ENCODE peak calls at places on chromosomes 1 and 21, in nine cellular contexts. U is activated T-helper 1 cell treated with anti-CD3 and anti-CD28 coated beads, Interleukin-2, amount 50 U/mL, for 16 hours; W is K562; R is NCI-H1105; P is kidney; X is lower lobe of right lung; H is fibroblast of villous mesenchyme; A is GM12865; F is activated CD4-positive, CD25-positive, alpha-beta regulatory T cell treated with anti-CD3 and anti-CD28 coated beads, Interleukin-2, amount 50 U/mL, for 72 hours. G is an unnamed sample.

GRCh38 chr1:81209471-81209870 is 591.3 kb upstream of the ADGRL2 start:
- DNase-seq in U (no peak), W (no peak), R (no peak), P (no peak), X (no peak), H (no peak), A (no peak), F (no peak), G (no peak)

GRCh38 chr1:210371916-210372315 is 43.2 kb downstream of the HHAT start:
- DNase-seq in U (no peak), W (no peak), R (no peak), P (no peak), X (no peak), H (no peak), A (no peak), F (no peak), G (no peak)

GRCh38 chr1:167109125-167109524 is 15.2 kb downstream of the STYXL2 start:
- DNase-seq in U (no peak), W (no peak), R (no peak), P (no peak), X (no peak), H (no peak), A (peak), F (no peak), G (no peak)

GRCh38 chr1:147545133-147545532 is 3.8 kb downstream of the BCL9 start:
- DNase-seq in U (peak), W (no peak), R (no peak), P (peak), X (peak), H (no peak), A (peak), F (peak), G (no peak)

GRCh38 chr21:43321611-43322010 is 105.3 kb downstream of the SIK1 start:
- DNase-seq in U (no peak), W (no peak), R (no peak), P (no peak), X (no peak), H (no peak), A (no peak), F (no peak), G (no peak)

GRCh38 chr21:14097881-14098499 is 112.8 kb downstream of the LIPI start:
- DNase-seq in U (no peak), W (no peak), R (no peak), P (no peak), X (no peak), H (no peak), A (no peak), F (no peak), G (no peak)

GRCh38 chr1:160800645-160801408 is 4.9 kb downstream of the LY9 start:
- DNase-seq in U (no peak), W (no peak), R (no peak), P (no peak), X (no peak), H (no peak), A (peak), F (no peak), G (no peak)

GRCh38 chr1:42831273-42831672 is 14.1 kb upstream of the SVBP start:
- DNase-seq in U (no peak), W (peak), R (no peak), P (no peak), X (no peak), H (no peak), A (no peak), F (no peak), G (no peak)

GRCh38 chr21:26506951-26507350 is 66.1 kb downstream of the CYYR1 start:
- DNase-seq in U (no peak), W (no peak), R (no peak), P (no peak), X (no peak), H (peak), A (no peak), F (no peak), G (no peak)

GRCh38 chr1:36327421-36328087 is 4.1 kb upstream of the EVA1B start:
- DNase-seq in U (no peak), W (no peak), R (no peak), P (peak), X (no peak), H (peak), A (no peak), F (no peak), G (no peak)

GRCh38 chr1:86068126-86068805 is 88.3 kb downstream of the COL24A1 start:
- DNase-seq in U (no peak), W (no peak), R (no peak), P (no peak), X (no peak), H (no peak), A (no peak), F (no peak), G (no peak)

GRCh38 chr1:199336745-199337640 is 690.5 kb upstream of the NR5A2 start:
- DNase-seq in U (no peak), W (no peak), R (no peak), P (no peak), X (no peak), H (no peak), A (peak), F (no peak), G (no peak)

GRCh38 chr1:15173863-15174614 is 20.5 kb downstream of the TMEM51 start:
- DNase-seq in U (no peak), W (no peak), R (no peak), P (no peak), X (no peak), H (peak), A (no peak), F (no peak), G (no peak)

GRCh38 chr1:12546771-12547585 is 71.0 kb downstream of the DHRS3 start:
- DNase-seq in U (no peak), W (peak), R (no peak), P (no peak), X (peak), H (no peak), A (no peak), F (no peak), G (no peak)

GRCh38 chr1:11749203-11749689 is 12.7 kb upstream of the C1orf167 start:
- DNase-seq in U (no peak), W (peak), R (peak), P (no peak), X (peak), H (peak), A (peak), F (peak), G (no peak)

GRCh38 chr1:84892657-84893618 is at the start of gene LPAR3:
- DNase-seq in U (no peak), W (no peak), R (peak), P (peak), X (peak), H (peak), A (no peak), F (no peak), G (no peak)

GRCh38 chr1:10020668-10021067 is 12.1 kb upstream of the UBE4B start:
- DNase-seq in U (no peak), W (no peak), R (no peak), P (peak), X (no peak), H (no peak), A (no peak), F (no peak), G (no peak)

GRCh38 chr1:180440335-180440734 is 62.0 kb downstream of the ACBD6 start:
- DNase-seq in U (no peak), W (no peak), R (no peak), P (no peak), X (no peak), H (no peak), A (no peak), F (no peak), G (no peak)

GRCh38 chr21:22842875-22843274 is 1844.7 kb downstream of the NCAM2 start:
- DNase-seq in U (no peak), W (no peak), R (peak), P (no peak), X (no peak), H (no peak), A (no peak), F (no peak), G (no peak)

GRCh38 chr1:51214615-51215131 is 21.4 kb upstream of the RNF11 start:
- DNase-seq in U (no peak), W (no peak), R (no peak), P (no peak), X (no peak), H (peak), A (peak), F (no peak), G (no peak)

GRCh38 chr1:36157115-36157903 is 1.3 kb downstream of the MAP7D1 start:
- DNase-seq in U (no peak), W (peak), R (no peak), P (no peak), X (no peak), H (peak), A (no peak), F (no peak), G (no peak)

GRCh38 chr1:207049974-207050391 is 1.0 kb downstream of the YOD1 start:
- DNase-seq in U (no peak), W (peak), R (peak), P (no peak), X (no peak), H (peak), A (peak), F (no peak), G (no peak)

GRCh38 chr1:162145280-162145965 is 75.9 kb downstream of the NOS1AP start:
- DNase-seq in U (no peak), W (no peak), R (no peak), P (no peak), X (no peak), H (no peak), A (no peak), F (no peak), G (no peak)

GRCh38 chr1:9873992-9874391 is 36.1 kb downstream of the CTNNBIP1 start:
- DNase-seq in U (no peak), W (no peak), R (no peak), P (no peak), X (no peak), H (no peak), A (no peak), F (no peak), G (no peak)

GRCh38 chr1:84143796-84144565 is at the start of gene PRKACB:
- DNase-seq in U (no peak), W (no peak), R (no peak), P (no peak), X (no peak), H (peak), A (peak), F (no peak), G (no peak)

GRCh38 chr1:178633068-178633467 is 92.0 kb upstream of the RALGPS2 start:
- DNase-seq in U (no peak), W (no peak), R (no peak), P (no peak), X (no peak), H (no peak), A (no peak), F (no peak), G (no peak)

GRCh38 chr1:224106568-224107281 is 7.2 kb upstream of the FBXO28 start:
- DNase-seq in U (no peak), W (peak), R (no peak), P (no peak), X (no peak), H (peak), A (peak), F (no peak), G (no peak)

GRCh38 chr1:77889240-77889637 is 815 bp downstream of the NEXN start:
- DNase-seq in U (no peak), W (peak), R (no peak), P (no peak), X (no peak), H (peak), A (no peak), F (no peak), G (no peak)

GRCh38 chr1:104132386-104132973 is 382.8 kb downstream of the AMY1C start:
- DNase-seq in U (no peak), W (no peak), R (peak), P (no peak), X (no peak), H (no peak), A (peak), F (no peak), G (no peak)

GRCh38 chr1:77370588-77371306 is 88.9 kb downstream of the AK5 start:
- DNase-seq in U (no peak), W (no peak), R (no peak), P (no peak), X (no peak), H (peak), A (no peak), F (no peak), G (no peak)

GRCh38 chr21:19684328-19684727 is 1280.7 kb upstream of the TMPRSS15 start:
- DNase-seq in U (no peak), W (no peak), R (no peak), P (peak), X (no peak), H (no peak), A (no peak), F (no peak), G (no peak)

GRCh38 chr1:244080343-244080929 is 29.4 kb downstream of the ZBTB18 start:
- DNase-seq in U (no peak), W (no peak), R (no peak), P (peak), X (no peak), H (no peak), A (no peak), F (no peak), G (no peak)

GRCh38 chr1:232212248-232212647 is 417.7 kb downstream of the SIPA1L2 start:
- DNase-seq in U (no peak), W (no peak), R (no peak), P (no peak), X (no peak), H (no peak), A (no peak), F (no peak), G (no peak)